ENCODE peak calls at places on chromosomes 2 and 18, in four cellular contexts. H is HCT116, O is K562, A is SK-N-SH. W is an unnamed sample.

GRCh38 chr2:28683100-28683706 is 68.4 kb upstream of the PPP1CB start:
- DNase-seq in H (peak), O (peak), A (no peak), W (no peak)

GRCh38 chr2:68709421-68709911 is 25.1 kb upstream of the ARHGAP25 start:
- DNase-seq in H (peak), O (peak), A (peak), W (peak)

GRCh38 chr2:196205891-196206408 is 34.6 kb upstream of the STK17B start:
- DNase-seq in H (no peak), O (no peak), A (no peak), W (no peak)

GRCh38 chr2:199870581-199870980 is 19.6 kb upstream of the FTCDNL1 start:
- DNase-seq in H (no peak), O (no peak), A (no peak), W (no peak)

GRCh38 chr2:29323301-29323700 is 208.1 kb downstream of the CLIP4 start:
- DNase-seq in H (no peak), O (no peak), A (no peak), W (no peak)

GRCh38 chr2:104312684-104313083 is 541.2 kb upstream of the POU3F3 start:
- DNase-seq in H (no peak), O (no peak), A (no peak), W (no peak)

GRCh38 chr2:88212251-88212790 is 42.2 kb downstream of the THNSL2 start:
- DNase-seq in H (peak), O (no peak), A (no peak), W (no peak)

GRCh38 chr18:78100189-78100588 is 850.5 kb downstream of the GALR1 start:
- DNase-seq in H (no peak), O (no peak), A (no peak), W (no peak)

GRCh38 chr2:24269270-24269669 is 91.1 kb downstream of the ITSN2 start:
- DNase-seq in H (no peak), O (no peak), A (no peak), W (no peak)

GRCh38 chr2:30038419-30038818 is 108.4 kb upstream of the YPEL5 start:
- DNase-seq in H (no peak), O (no peak), A (no peak), W (no peak)

GRCh38 chr2:208671312-208671711 is 264.7 kb downstream of the PTH2R start:
- DNase-seq in H (no peak), O (no peak), A (peak), W (no peak)

GRCh38 chr2:202038471-202039277 is 5.0 kb downstream of the FZD7 start:
- DNase-seq in H (peak), O (peak), A (no peak), W (no peak)

GRCh38 chr2:73489053-73489452 is 103.4 kb downstream of the ALMS1 start:
- DNase-seq in H (no peak), O (no peak), A (no peak), W (no peak)

GRCh38 chr18:46461993-46462392 is 195.0 kb downstream of the LOXHD1 start:
- DNase-seq in H (no peak), O (no peak), A (no peak), W (no peak)

GRCh38 chr18:46468431-46469180 is 188.4 kb downstream of the LOXHD1 start:
- DNase-seq in H (no peak), O (no peak), A (no peak), W (no peak)

GRCh38 chr18:46466236-46467160 is 190.5 kb downstream of the LOXHD1 start:
- DNase-seq in H (no peak), O (no peak), A (no peak), W (no peak)

GRCh38 chr18:46462523-46462922 is 194.5 kb downstream of the LOXHD1 start:
- DNase-seq in H (no peak), O (no peak), A (no peak), W (no peak)

GRCh38 chr18:46464926-46465655 is 191.9 kb downstream of the LOXHD1 start:
- DNase-seq in H (no peak), O (peak), A (peak), W (no peak)
- TF ChIP-seq REST in H (no peak), O (no peak), A (no peak), W (no peak)

GRCh38 chr2:85936421-85937068 is 47.8 kb upstream of the ST3GAL5 start:
- DNase-seq in H (no peak), O (no peak), A (no peak), W (no peak)
- TF ChIP-seq REST in H (no peak), O (no peak), A (no peak), W (no peak)

GRCh38 chr18:22900558-22901183 is 32.5 kb upstream of the RBBP8 start:
- DNase-seq in H (no peak), O (no peak), A (no peak), W (no peak)

GRCh38 chr18:22902093-22902492 is 31.0 kb upstream of the RBBP8 start:
- DNase-seq in H (no peak), O (no peak), A (no peak), W (no peak)

GRCh38 chr18:22899421-22899820 is 33.7 kb upstream of the RBBP8 start:
- DNase-seq in H (no peak), O (no peak), A (no peak), W (no peak)
- TF ChIP-seq REST in H (no peak), O (no peak), A (no peak), W (no peak)

GRCh38 chr2:95047629-95048510 is 22.4 kb downstream of the MAL start:
- DNase-seq in H (no peak), O (no peak), A (no peak), W (no peak)

GRCh38 chr2:95049088-95049955 is 23.8 kb downstream of the MAL start:
- DNase-seq in H (no peak), O (no peak), A (no peak), W (no peak)

GRCh38 chr2:95050385-95051300 is 25.1 kb downstream of the MAL start:
- DNase-seq in H (no peak), O (no peak), A (no peak), W (no peak)

GRCh38 chr2:95051636-95052035 is 26.1 kb downstream of the MAL start:
- DNase-seq in H (no peak), O (no peak), A (no peak), W (no peak)

GRCh38 chr2:95049961-95050360 is 24.5 kb downstream of the MAL start:
- DNase-seq in H (no peak), O (no peak), A (no peak), W (no peak)
- TF ChIP-seq REST in H (no peak), O (no peak), A (no peak), W (no peak)

DNA sequence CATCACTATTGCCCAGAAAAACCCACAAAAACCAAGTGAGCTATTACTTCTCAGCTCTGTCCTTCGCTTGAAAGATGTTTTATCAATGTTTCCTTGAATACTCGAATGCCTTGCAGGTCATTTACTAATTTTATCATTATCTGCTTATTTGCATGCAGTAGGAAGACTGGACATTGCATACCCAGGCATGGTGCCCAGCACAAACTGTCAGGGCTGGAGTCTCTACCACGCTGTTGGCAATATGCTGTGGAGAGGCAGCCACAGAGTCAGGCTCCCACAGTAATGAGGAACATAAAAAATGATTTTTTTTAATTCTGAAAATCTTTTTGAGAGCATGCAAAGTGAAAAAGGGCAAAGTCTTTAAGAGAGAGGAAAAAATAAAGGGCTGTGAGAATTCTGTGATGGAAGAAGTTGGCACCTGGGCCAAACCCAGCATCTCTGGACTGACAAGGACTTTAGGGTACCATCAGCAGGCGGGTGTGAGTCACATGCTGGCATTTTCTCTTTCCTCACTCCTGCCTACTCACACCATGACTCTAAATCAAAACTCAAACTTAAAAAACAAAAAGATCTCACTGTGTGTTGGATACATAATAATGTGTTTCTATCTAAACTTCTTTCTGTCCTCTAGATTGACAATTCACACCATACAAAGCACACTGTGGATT is 709.8 kb upstream of the FANCL start:
- DNase-seq in H (no peak), O (no peak), A (no peak), W (no peak)
- TF ChIP-seq REST in H (no peak), O (no peak), A (no peak), W (no peak)

GRCh38 chr2:230411484-230412368 is 4.3 kb upstream of the SP100 start:
- DNase-seq in H (no peak), O (peak), A (peak), W (no peak)
- TF ChIP-seq REST in H (no peak), O (no peak), A (no peak), W (peak)

GRCh38 chr2:1754461-1755170 is 10.3 kb upstream of the PXDN start:
- DNase-seq in H (no peak), O (no peak), A (no peak), W (no peak)
- TF ChIP-seq REST in H (no peak), O (no peak), A (peak), W (peak)

GRCh38 chr2:96549466-96549785 is 12.9 kb downstream of the ARID5A start:
- DNase-seq in H (no peak), O (no peak), A (no peak), W (no peak)

GRCh38 chr2:96548558-96549465 is 12.3 kb downstream of the ARID5A start:
- DNase-seq in H (no peak), O (no peak), A (peak), W (no peak)

GRCh38 chr2:96550787-96551604 is 14.4 kb downstream of the ARID5A start:
- DNase-seq in H (no peak), O (no peak), A (peak), W (no peak)

GRCh38 chr2:96551605-96552283 is 15.2 kb downstream of the ARID5A start:
- DNase-seq in H (no peak), O (no peak), A (peak), W (no peak)

DNA sequence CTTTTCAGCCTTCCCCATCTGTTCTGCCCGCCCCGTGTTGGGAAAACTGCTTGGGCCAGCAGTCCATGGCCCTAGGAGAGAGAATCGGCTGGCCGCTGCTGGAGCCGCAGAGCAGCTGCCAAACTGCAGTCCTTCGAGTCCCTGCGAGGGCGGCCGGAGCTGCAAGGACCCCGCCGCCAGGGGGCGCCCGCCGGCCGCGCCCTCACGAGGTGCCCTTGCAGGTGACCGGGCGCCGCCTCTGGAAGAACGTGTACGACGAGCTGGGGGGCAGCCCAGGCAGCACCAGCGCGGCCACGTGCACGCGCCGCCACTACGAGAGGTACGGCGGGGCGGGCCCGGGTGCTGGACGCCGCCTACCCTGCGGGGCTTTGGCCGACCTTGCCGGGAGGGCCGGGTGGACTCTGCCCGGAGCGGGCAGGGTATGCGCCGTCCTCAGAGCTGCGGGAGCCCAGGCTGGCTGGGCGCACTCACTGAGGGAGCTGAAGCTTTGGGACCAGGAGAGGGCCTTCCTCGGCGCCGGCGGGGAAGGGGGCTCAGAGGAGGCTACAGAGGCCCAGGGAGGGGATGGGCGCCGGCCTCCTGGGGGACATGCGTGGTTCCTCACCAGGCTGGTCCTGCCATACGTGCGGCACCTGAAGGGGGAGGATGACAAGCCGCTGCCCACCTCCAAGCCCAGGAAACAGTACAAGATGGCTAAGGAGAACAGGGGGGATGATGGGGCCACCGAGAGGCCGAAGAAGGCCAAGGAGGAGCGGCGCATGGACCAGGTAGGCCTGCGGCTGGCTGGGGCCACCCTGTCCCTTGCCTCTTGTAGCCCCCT is 13.6 kb downstream of the ARID5A start:
- DNase-seq in H (peak), O (peak), A (peak), W (no peak)
- TF ChIP-seq REST in H (no peak), O (no peak), A (no peak), W (no peak)

GRCh38 chr2:45715601-45716379 is 64.3 kb downstream of the PRKCE start:
- DNase-seq in H (no peak), O (no peak), A (no peak), W (no peak)

GRCh38 chr2:45713591-45713990 is 62.1 kb downstream of the PRKCE start:
- DNase-seq in H (no peak), O (no peak), A (no peak), W (no peak)

GRCh38 chr2:45720210-45720609 is 68.7 kb downstream of the PRKCE start:
- DNase-seq in H (no peak), O (peak), A (no peak), W (no peak)

GRCh38 chr2:45714679-45715078 is 63.2 kb downstream of the PRKCE start:
- DNase-seq in H (no peak), O (no peak), A (no peak), W (no peak)

DNA sequence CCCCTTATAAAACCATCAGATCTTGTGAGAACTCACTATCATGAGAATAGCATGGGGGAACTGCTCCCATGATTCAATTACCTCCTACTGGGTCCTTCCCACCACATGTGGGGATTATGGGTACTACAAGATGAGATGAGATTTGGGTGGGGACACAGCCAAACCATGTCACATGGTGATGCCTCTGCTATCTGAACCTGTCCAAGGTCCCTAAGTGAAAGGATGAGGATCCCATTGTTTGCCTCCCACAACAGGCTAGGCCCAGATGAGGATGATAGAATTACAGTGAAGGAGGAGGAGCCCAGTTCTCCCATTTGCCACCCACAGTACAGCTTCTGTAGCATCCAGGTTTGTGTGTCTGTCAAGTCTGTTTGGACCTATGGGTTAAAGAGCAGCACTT is 65.4 kb downstream of the PRKCE start:
- DNase-seq in H (no peak), O (no peak), A (no peak), W (no peak)
- TF ChIP-seq REST in H (no peak), O (no peak), A (no peak), W (peak)

W was measured in HL-60.